ENCODE peak calls at places on chromosome 19, in ten cellular contexts. One of them, this sample, is unnamed.
A peak's percentile ranks its signal among the peaks of the same experiment; 100 is the strongest.

GRCh38 chr19:38711726-38712153 is 32.5 kb downstream of the CAPN12 start:
- DNase-seq in cardiac muscle cell: no peak
- DNase-seq in GM23248: peak; percentile 94
- DNase-seq in lower lobe of right lung: peak; percentile 73
- DNase-seq in astrocyte: peak; percentile 91
- DNase-seq in right lobe of liver: no peak
- DNase-seq in thoracic aorta: no peak
- DNase-seq in H1: no peak
- DNase-seq in HCT116: no peak
- DNase-seq in sigmoid colon: peak; percentile 90
- DNase-seq in this sample: no peak

GRCh38 chr19:48290341-48290922 is 20.6 kb downstream of the ZNF114 start:
- DNase-seq in cardiac muscle cell: peak; percentile 28
- DNase-seq in GM23248: peak; percentile 70
- DNase-seq in lower lobe of right lung: no peak
- DNase-seq in astrocyte: peak; percentile 61
- DNase-seq in right lobe of liver: no peak
- DNase-seq in thoracic aorta: no peak
- DNase-seq in H1: peak; percentile 85
- DNase-seq in HCT116: no peak
- DNase-seq in sigmoid colon: no peak
- DNase-seq in this sample: no peak

GRCh38 chr19:57566396-57567256 is 7.0 kb upstream of the ZNF550 start:
- DNase-seq in cardiac muscle cell: peak; percentile 25
- DNase-seq in GM23248: peak; percentile 47
- DNase-seq in lower lobe of right lung: no peak
- DNase-seq in astrocyte: peak; percentile 48
- DNase-seq in right lobe of liver: no peak
- DNase-seq in thoracic aorta: no peak
- DNase-seq in H1: no peak
- DNase-seq in HCT116: peak; percentile 34
- DNase-seq in sigmoid colon: no peak
- DNase-seq in this sample: no peak

GRCh38 chr19:16332991-16333624 is 8.5 kb downstream of the KLF2 start:
- DNase-seq in cardiac muscle cell: no peak
- DNase-seq in GM23248: no peak
- DNase-seq in lower lobe of right lung: no peak
- DNase-seq in astrocyte: no peak
- DNase-seq in right lobe of liver: no peak
- DNase-seq in thoracic aorta: no peak
- DNase-seq in H1: no peak
- DNase-seq in HCT116: no peak
- DNase-seq in sigmoid colon: no peak
- DNase-seq in this sample: no peak

GRCh38 chr19:369256-369655 is 24.7 kb upstream of the MIER2 start:
- DNase-seq in cardiac muscle cell: no peak
- DNase-seq in GM23248: no peak
- DNase-seq in lower lobe of right lung: no peak
- DNase-seq in astrocyte: no peak
- DNase-seq in right lobe of liver: no peak
- DNase-seq in thoracic aorta: no peak
- DNase-seq in H1: no peak
- DNase-seq in HCT116: no peak
- DNase-seq in sigmoid colon: no peak
- DNase-seq in this sample: no peak

GRCh38 chr19:53927745-53928144 is 18.7 kb downstream of the CACNG7 start:
- DNase-seq in cardiac muscle cell: peak; percentile 91
- DNase-seq in GM23248: peak; percentile 68
- DNase-seq in lower lobe of right lung: no peak
- DNase-seq in astrocyte: peak; percentile 51
- DNase-seq in right lobe of liver: no peak
- DNase-seq in thoracic aorta: no peak
- DNase-seq in H1: peak; percentile 79
- DNase-seq in HCT116: no peak
- DNase-seq in sigmoid colon: no peak
- DNase-seq in this sample: no peak

GRCh38 chr19:49912965-49913685 is 15.9 kb upstream of the ATF5 start:
- DNase-seq in cardiac muscle cell: no peak
- DNase-seq in GM23248: no peak
- DNase-seq in lower lobe of right lung: no peak
- DNase-seq in astrocyte: no peak
- DNase-seq in right lobe of liver: no peak
- DNase-seq in thoracic aorta: no peak
- DNase-seq in H1: no peak
- DNase-seq in HCT116: no peak
- DNase-seq in sigmoid colon: no peak
- DNase-seq in this sample: no peak

GRCh38 chr19:35828694-35829301 is 16.2 kb upstream of the PRODH2 start:
- DNase-seq in cardiac muscle cell: peak; percentile 94
- DNase-seq in GM23248: peak; percentile 78
- DNase-seq in lower lobe of right lung: no peak
- DNase-seq in astrocyte: peak; percentile 45
- DNase-seq in right lobe of liver: no peak
- DNase-seq in thoracic aorta: no peak
- DNase-seq in H1: no peak
- DNase-seq in HCT116: no peak
- DNase-seq in sigmoid colon: no peak
- DNase-seq in this sample: no peak

GRCh38 chr19:41702208-41702651 is 6.2 kb upstream of the CEACAM5 start:
- DNase-seq in cardiac muscle cell: no peak
- DNase-seq in GM23248: peak; percentile 47
- DNase-seq in lower lobe of right lung: no peak
- DNase-seq in astrocyte: peak; percentile 20
- DNase-seq in right lobe of liver: no peak
- DNase-seq in thoracic aorta: no peak
- DNase-seq in H1: no peak
- DNase-seq in HCT116: no peak
- DNase-seq in sigmoid colon: no peak
- DNase-seq in this sample: no peak

GRCh38 chr19:41699231-41699967 is 9.0 kb upstream of the CEACAM5 start:
- DNase-seq in cardiac muscle cell: no peak
- DNase-seq in GM23248: no peak
- DNase-seq in lower lobe of right lung: no peak
- DNase-seq in astrocyte: no peak
- DNase-seq in right lobe of liver: peak; percentile 23
- DNase-seq in thoracic aorta: no peak
- DNase-seq in H1: no peak
- DNase-seq in HCT116: no peak
- DNase-seq in sigmoid colon: peak; percentile 52
- DNase-seq in this sample: no peak

GRCh38 chr19:41700381-41701195 is 7.8 kb upstream of the CEACAM5 start:
- DNase-seq in cardiac muscle cell: no peak
- DNase-seq in GM23248: no peak
- DNase-seq in lower lobe of right lung: no peak
- DNase-seq in astrocyte: no peak
- DNase-seq in right lobe of liver: peak; percentile 31
- DNase-seq in thoracic aorta: no peak
- DNase-seq in H1: no peak
- DNase-seq in HCT116: no peak
- DNase-seq in sigmoid colon: peak; percentile 29
- DNase-seq in this sample: no peak

GRCh38 chr19:41699968-41700323 is 8.5 kb upstream of the CEACAM5 start:
- DNase-seq in cardiac muscle cell: no peak
- DNase-seq in GM23248: no peak
- DNase-seq in lower lobe of right lung: no peak
- DNase-seq in astrocyte: no peak
- DNase-seq in right lobe of liver: no peak
- DNase-seq in thoracic aorta: no peak
- DNase-seq in H1: no peak
- DNase-seq in HCT116: no peak
- DNase-seq in sigmoid colon: peak; percentile 34
- DNase-seq in this sample: no peak

DNA sequence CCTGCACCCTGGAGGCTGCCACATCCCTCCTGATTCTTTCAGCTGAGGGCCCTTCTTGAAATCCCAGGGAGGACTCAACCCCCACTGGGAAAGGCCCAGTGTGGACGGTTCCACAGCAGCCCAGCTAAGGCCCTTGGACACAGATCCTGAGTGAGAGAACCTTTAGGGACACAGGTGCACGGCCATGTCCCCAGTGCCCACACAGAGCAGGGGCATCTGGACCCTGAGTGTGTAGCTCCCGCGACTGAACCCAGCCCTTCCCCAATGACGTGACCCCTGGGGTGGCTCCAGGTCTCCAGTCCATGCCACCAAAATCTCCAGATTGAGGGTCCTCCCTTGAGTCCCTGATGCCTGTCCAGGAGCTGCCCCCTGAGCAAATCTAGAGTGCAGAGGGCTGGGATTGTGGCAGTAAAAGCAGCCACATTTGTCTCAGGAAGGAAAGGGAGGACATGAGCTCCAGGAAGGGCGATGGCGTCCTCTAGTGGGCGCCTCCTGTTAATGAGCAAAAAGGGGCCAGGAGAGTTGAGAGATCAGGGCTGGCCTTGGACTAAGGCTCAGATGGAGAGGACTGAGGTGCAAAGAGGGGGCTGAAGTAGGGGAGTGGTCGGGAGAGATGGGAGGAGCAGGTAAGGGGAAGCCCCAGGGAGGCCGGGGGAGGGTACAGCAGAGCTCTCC is 6.9 kb upstream of the CEACAM5 start:
- DNase-seq in cardiac muscle cell: no peak
- DNase-seq in GM23248: peak; percentile 5
- DNase-seq in lower lobe of right lung: no peak
- DNase-seq in astrocyte: no peak
- DNase-seq in right lobe of liver: peak; percentile 20
- DNase-seq in thoracic aorta: no peak
- DNase-seq in H1: no peak
- DNase-seq in HCT116: no peak
- DNase-seq in sigmoid colon: peak; percentile 52
- DNase-seq in this sample: no peak
- H3K4me1 ChIP-seq in cardiac muscle cell: no peaks in the 10 kb centered on the region
- H3K4me1 ChIP-seq in GM23248: no peaks in the 10 kb centered on the region
- H3K4me1 ChIP-seq in lower lobe of right lung: no peaks in the 10 kb centered on the region
- H3K4me1 ChIP-seq in astrocyte: peaks cover 4% of the 10 kb centered on the region
- H3K4me1 ChIP-seq in right lobe of liver: no peaks in the 10 kb centered on the region
- H3K4me1 ChIP-seq in thoracic aorta: no peaks in the 10 kb centered on the region
- H3K4me1 ChIP-seq in H1: no peaks in the 10 kb centered on the region
- H3K4me1 ChIP-seq in HCT116: peaks cover 7% of the 10 kb centered on the region
- H3K4me1 ChIP-seq in sigmoid colon: no peaks in the 10 kb centered on the region
- H3K4me1 ChIP-seq in this sample: no peaks in the 10 kb centered on the region

DNA sequence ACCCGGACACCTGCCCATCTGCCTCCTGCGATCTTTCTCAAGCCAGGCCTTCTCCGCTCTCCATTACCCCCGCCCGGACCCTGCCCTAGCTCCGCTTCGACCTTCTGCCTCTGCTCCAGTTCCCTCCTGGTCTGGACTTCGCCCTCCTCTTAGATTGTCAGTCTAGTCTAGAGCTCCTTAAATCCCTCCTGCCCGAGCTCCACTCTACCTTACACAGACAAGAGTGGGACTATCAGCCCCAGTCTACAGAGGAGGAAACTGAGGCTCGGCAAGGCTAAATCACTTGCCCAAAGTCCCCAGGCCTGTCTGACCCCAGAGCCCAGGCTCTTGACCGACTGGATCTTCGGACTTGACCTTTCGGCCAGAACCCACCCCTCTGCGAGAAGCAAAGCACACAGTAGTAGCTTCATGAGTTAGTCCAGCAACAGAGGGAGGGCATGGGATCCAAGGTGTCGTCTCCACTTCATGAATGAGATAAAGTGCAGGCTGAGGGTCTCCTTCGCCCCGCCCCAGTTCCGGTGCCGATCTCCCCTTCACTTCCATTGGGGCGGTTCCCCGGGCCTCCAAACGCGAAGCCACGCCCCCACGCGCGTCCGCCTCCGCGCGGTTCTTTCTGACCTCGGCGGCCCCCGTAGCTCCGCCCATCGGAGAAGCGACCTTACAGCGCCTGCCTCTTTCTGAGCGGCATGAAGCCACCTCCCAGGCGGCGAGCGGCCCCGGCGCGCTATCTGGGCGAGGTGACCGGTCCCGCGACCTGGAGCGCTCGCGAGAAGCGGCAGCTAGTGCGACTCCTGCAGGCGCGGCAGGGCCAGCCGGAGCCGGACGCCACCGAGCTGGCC is at the start of gene SNAPC2:
- DNase-seq in cardiac muscle cell: peak; percentile 95
- DNase-seq in GM23248: peak; percentile 98
- DNase-seq in lower lobe of right lung: peak; percentile 98
- DNase-seq in astrocyte: peak; percentile 83
- DNase-seq in right lobe of liver: peak; percentile 98
- DNase-seq in thoracic aorta: peak; percentile 82
- DNase-seq in H1: peak; percentile 80
- DNase-seq in HCT116: peak; percentile 92
- DNase-seq in sigmoid colon: peak; percentile 98
- DNase-seq in this sample: peak; percentile 98
- H3K4me1 ChIP-seq in cardiac muscle cell: peaks cover 5% of the 10 kb centered on the region
- H3K4me1 ChIP-seq in GM23248: peaks cover 8% of the 10 kb centered on the region
- H3K4me1 ChIP-seq in lower lobe of right lung: peaks cover 57% of the 10 kb centered on the region
- H3K4me1 ChIP-seq in astrocyte: peaks cover 30% of the 10 kb centered on the region
- H3K4me1 ChIP-seq in right lobe of liver: no peaks in the 10 kb centered on the region
- H3K4me1 ChIP-seq in thoracic aorta: peaks cover 60% of the 10 kb centered on the region
- H3K4me1 ChIP-seq in H1: peaks cover 23% of the 10 kb centered on the region
- H3K4me1 ChIP-seq in HCT116: peaks cover 62% of the 10 kb centered on the region
- H3K4me1 ChIP-seq in sigmoid colon: no peaks in the 10 kb centered on the region
- H3K4me1 ChIP-seq in this sample: peaks cover 84% of the 10 kb centered on the region

DNA sequence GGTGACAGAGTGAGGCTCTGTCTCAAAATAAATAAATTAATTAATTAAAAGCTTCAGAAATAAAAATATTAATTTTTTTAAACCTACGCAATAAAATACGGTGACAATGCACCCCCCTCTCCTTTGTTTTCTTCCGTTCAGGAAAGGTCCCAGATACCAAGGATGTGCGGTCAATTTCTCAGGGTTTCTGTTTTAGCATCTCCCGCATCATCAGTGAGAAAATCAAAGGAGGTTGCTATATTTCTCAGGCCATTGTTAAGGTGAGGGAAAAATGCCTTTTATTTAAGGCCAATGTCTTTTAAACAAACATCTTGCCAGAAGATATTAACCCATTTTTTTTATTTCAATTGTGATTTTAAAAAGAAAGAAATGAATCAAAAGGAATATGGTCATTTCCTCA is 111.7 kb downstream of the INSR start:
- DNase-seq in cardiac muscle cell: no peak
- DNase-seq in GM23248: no peak
- DNase-seq in lower lobe of right lung: no peak
- DNase-seq in astrocyte: no peak
- DNase-seq in right lobe of liver: no peak
- DNase-seq in thoracic aorta: no peak
- DNase-seq in H1: no peak
- DNase-seq in HCT116: no peak
- DNase-seq in sigmoid colon: no peak
- DNase-seq in this sample: no peak
- H3K4me1 ChIP-seq in cardiac muscle cell: no peaks in the 10 kb centered on the region
- H3K4me1 ChIP-seq in GM23248: peaks cover 21% of the 10 kb centered on the region
- H3K4me1 ChIP-seq in lower lobe of right lung: peaks cover 30% of the 10 kb centered on the region
- H3K4me1 ChIP-seq in astrocyte: no peaks in the 10 kb centered on the region
- H3K4me1 ChIP-seq in right lobe of liver: no peaks in the 10 kb centered on the region
- H3K4me1 ChIP-seq in thoracic aorta: peaks cover 29% of the 10 kb centered on the region
- H3K4me1 ChIP-seq in H1: no peaks in the 10 kb centered on the region
- H3K4me1 ChIP-seq in HCT116: no peaks in the 10 kb centered on the region
- H3K4me1 ChIP-seq in sigmoid colon: no peaks in the 10 kb centered on the region
- H3K4me1 ChIP-seq in this sample: peaks cover 22% of the 10 kb centered on the region

GRCh38 chr19:6588508-6589345 is 2.2 kb downstream of the CD70 start:
- DNase-seq in cardiac muscle cell: no peak
- DNase-seq in GM23248: peak; percentile 19
- DNase-seq in lower lobe of right lung: no peak
- DNase-seq in astrocyte: no peak
- DNase-seq in right lobe of liver: no peak
- DNase-seq in thoracic aorta: no peak
- DNase-seq in H1: no peak
- DNase-seq in HCT116: no peak
- DNase-seq in sigmoid colon: no peak
- DNase-seq in this sample: no peak

GRCh38 chr19:6590458-6591319 is at the start of gene CD70:
- DNase-seq in cardiac muscle cell: peak; percentile 42
- DNase-seq in GM23248: peak; percentile 38
- DNase-seq in lower lobe of right lung: no peak
- DNase-seq in astrocyte: no peak
- DNase-seq in right lobe of liver: no peak
- DNase-seq in thoracic aorta: no peak
- DNase-seq in H1: no peak
- DNase-seq in HCT116: no peak
- DNase-seq in sigmoid colon: no peak
- DNase-seq in this sample: no peak

GRCh38 chr19:6587093-6587820 is 3.7 kb downstream of the CD70 start:
- DNase-seq in cardiac muscle cell: no peak
- DNase-seq in GM23248: peak; percentile 64
- DNase-seq in lower lobe of right lung: no peak
- DNase-seq in astrocyte: no peak
- DNase-seq in right lobe of liver: no peak
- DNase-seq in thoracic aorta: no peak
- DNase-seq in H1: no peak
- DNase-seq in HCT116: no peak
- DNase-seq in sigmoid colon: no peak
- DNase-seq in this sample: no peak

GRCh38 chr19:6587998-6588507 is 2.9 kb downstream of the CD70 start:
- DNase-seq in cardiac muscle cell: no peak
- DNase-seq in GM23248: no peak
- DNase-seq in lower lobe of right lung: no peak
- DNase-seq in astrocyte: no peak
- DNase-seq in right lobe of liver: no peak
- DNase-seq in thoracic aorta: no peak
- DNase-seq in H1: no peak
- DNase-seq in HCT116: no peak
- DNase-seq in sigmoid colon: no peak
- DNase-seq in this sample: no peak

DNA sequence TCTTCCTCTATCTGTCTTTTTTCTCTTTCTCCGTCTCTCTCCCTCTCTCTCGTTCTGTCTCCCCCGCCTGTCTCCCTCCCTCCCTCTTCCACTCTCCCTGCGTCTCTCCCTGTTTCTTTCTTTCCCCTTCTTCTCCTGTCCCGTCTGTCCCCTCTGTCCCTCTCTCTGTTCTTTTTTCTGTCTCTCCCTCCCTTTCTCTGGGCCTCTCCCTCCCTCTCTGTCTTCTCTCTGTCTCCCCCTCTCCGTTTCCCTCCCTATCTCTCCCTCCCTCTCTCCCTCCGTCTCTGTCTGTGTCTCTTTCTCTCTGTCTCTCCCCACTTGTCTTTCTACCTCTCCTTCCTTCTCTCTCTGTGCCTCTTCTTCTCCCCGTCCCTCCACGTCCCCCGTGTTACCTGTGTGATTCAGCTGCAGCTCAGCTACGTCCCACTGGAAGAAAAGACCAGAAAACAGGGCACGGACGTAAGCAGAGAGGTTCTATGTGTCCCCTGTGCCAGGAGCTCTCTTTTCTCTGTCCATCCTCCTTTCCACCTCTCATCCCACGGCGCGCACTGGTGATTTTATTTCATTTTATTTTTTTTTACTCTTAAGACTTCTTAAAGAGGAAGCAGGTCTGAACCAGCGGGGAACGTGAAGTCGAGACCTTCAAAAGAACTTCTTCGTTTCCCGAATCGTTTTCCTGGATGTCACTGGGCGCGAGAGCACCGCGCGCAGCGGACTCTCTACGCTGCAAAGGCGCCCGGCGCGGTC is 1.1 kb downstream of the CD70 start:
- DNase-seq in cardiac muscle cell: no peak
- DNase-seq in GM23248: peak; percentile 25
- DNase-seq in lower lobe of right lung: no peak
- DNase-seq in astrocyte: no peak
- DNase-seq in right lobe of liver: no peak
- DNase-seq in thoracic aorta: no peak
- DNase-seq in H1: no peak
- DNase-seq in HCT116: no peak
- DNase-seq in sigmoid colon: no peak
- DNase-seq in this sample: no peak
- H3K4me1 ChIP-seq in cardiac muscle cell: peaks cover 6% of the 10 kb centered on the region
- H3K4me1 ChIP-seq in GM23248: peaks cover 4% of the 10 kb centered on the region
- H3K4me1 ChIP-seq in lower lobe of right lung: peaks cover 17% of the 10 kb centered on the region
- H3K4me1 ChIP-seq in astrocyte: no peaks in the 10 kb centered on the region
- H3K4me1 ChIP-seq in right lobe of liver: no peaks in the 10 kb centered on the region
- H3K4me1 ChIP-seq in thoracic aorta: peaks cover 10% of the 10 kb centered on the region
- H3K4me1 ChIP-seq in H1: peaks cover 16% of the 10 kb centered on the region
- H3K4me1 ChIP-seq in HCT116: peaks cover 12% of the 10 kb centered on the region
- H3K4me1 ChIP-seq in sigmoid colon: no peaks in the 10 kb centered on the region
- H3K4me1 ChIP-seq in this sample: no peaks in the 10 kb centered on the region

This sample was measured in tibial artery.